ENCODE peak calls at places on chromosomes 7 and 10, in eight cellular contexts. O is neuronal stem cell; P is aorta; Q is left ventricle myocardium inferior; R is H1; Z is naive thymus-derived CD4-positive, alpha-beta T cell; X is fibroblast of lung; A is cardiac muscle cell. I is an unnamed sample. For H3K4me1, the result is how much of the 10 kb centered on the place peaks cover.

GRCh38 chr10:11824825-11825224 is 1.7 kb downstream of the PROSER2 start:
- DNase-seq in Z (no peak), P (no peak), A (no peak), Q (no peak), O (no peak), X (peak), R (no peak), I (no peak)

GRCh38 chr10:60914676-60915075 is 29.3 kb downstream of the RHOBTB1 start:
- DNase-seq in R (no peak), Z (no peak), X (peak), P (peak), A (no peak), O (no peak), Q (no peak), I (no peak)

GRCh38 chr10:59027975-59028640 is 148.3 kb upstream of the PHYHIPL start:
- DNase-seq in R (no peak), X (peak), O (no peak), P (no peak), Q (no peak), Z (no peak), A (no peak), I (no peak)

GRCh38 chr7:105127179-105127578 is 113.2 kb downstream of the KMT2E start:
- DNase-seq in P (no peak), A (no peak), Z (no peak), X (peak), O (no peak), Q (no peak), R (no peak), I (no peak)

GRCh38 chr10:46558411-46559185 is 2.1 kb upstream of the GPRIN2 start:
- DNase-seq in Z (no peak), A (no peak), R (peak), Q (no peak), O (no peak), P (peak), X (no peak), I (peak)

GRCh38 chr10:100978896-100979185 is 8.5 kb downstream of the MRPL43 start:
- DNase-seq in A (no peak), O (no peak), P (peak), R (peak), Z (no peak), Q (no peak), X (no peak), I (no peak)

GRCh38 chr7:37999673-38000072 is 79.2 kb downstream of the EPDR1 start:
- DNase-seq in P (no peak), Z (no peak), R (no peak), O (no peak), A (no peak), Q (no peak), X (peak), I (no peak)

GRCh38 chr7:143323650-143324049 is 7.7 kb downstream of the CLCN1 start:
- DNase-seq in Q (no peak), P (no peak), X (no peak), A (no peak), O (no peak), R (no peak), Z (no peak), I (no peak)

GRCh38 chr10:2851544-2851943 is 215.8 kb upstream of the PFKP start:
- DNase-seq in X (no peak), A (no peak), P (no peak), R (no peak), O (no peak), Z (no peak), Q (no peak), I (no peak)

GRCh38 chr7:105637755-105638154 is 56.5 kb upstream of the EFCAB10 start:
- DNase-seq in Q (no peak), X (no peak), R (no peak), P (no peak), A (no peak), O (no peak), Z (no peak), I (no peak)

GRCh38 chr7:156051884-156052283 is 239.6 kb upstream of the SHH start:
- DNase-seq in A (no peak), Z (no peak), Q (no peak), O (no peak), R (no peak), X (no peak), P (no peak), I (no peak)

GRCh38 chr10:11835704-11836103 is 12.5 kb downstream of the PROSER2 start:
- DNase-seq in Z (no peak), R (no peak), A (no peak), O (no peak), Q (no peak), P (no peak), X (no peak), I (no peak)

GRCh38 chr7:3559178-3559765 is 258.2 kb downstream of the SDK1 start:
- DNase-seq in A (no peak), R (no peak), Z (peak), Q (no peak), O (no peak), P (no peak), X (peak), I (no peak)

GRCh38 chr7:66356277-66356721 is 151.2 kb downstream of the TPST1 start:
- DNase-seq in Z (no peak), X (peak), P (no peak), Q (no peak), R (no peak), O (no peak), A (no peak), I (no peak)

GRCh38 chr10:27364028-27364427 is 123.4 kb upstream of the ACBD5 start:
- DNase-seq in X (no peak), A (no peak), R (no peak), P (no peak), O (no peak), Z (no peak), Q (no peak), I (peak)

GRCh38 chr7:44978511-44979366 is at the start of gene MYO1G:
- DNase-seq in R (peak), Q (peak), X (no peak), O (no peak), A (no peak), Z (peak), P (peak), I (peak)

GRCh38 chr10:83539528-83540308 is 599.6 kb upstream of the GHITM start:
- DNase-seq in X (peak), A (no peak), R (no peak), P (peak), Q (peak), Z (no peak), O (no peak), I (no peak)

GRCh38 chr10:78424721-78425120 is 391.1 kb downstream of the RPS24 start:
- DNase-seq in Z (no peak), A (peak), P (no peak), R (no peak), X (no peak), Q (no peak), O (no peak), I (no peak)

GRCh38 chr7:636396-636795 is 90.1 kb upstream of the DNAAF5 start:
- DNase-seq in Q (no peak), A (peak), O (no peak), R (no peak), X (peak), P (peak), Z (peak), I (peak)

GRCh38 chr7:113730309-113730955 is 188.4 kb downstream of the PPP1R3A start:
- DNase-seq in Z (no peak), Q (no peak), O (no peak), X (peak), R (no peak), P (no peak), A (no peak), I (no peak)

GRCh38 chr7:25720427-25720826 is 431.6 kb upstream of the NFE2L3 start:
- DNase-seq in A (no peak), O (no peak), Q (no peak), X (no peak), Z (no peak), R (no peak), P (no peak), I (no peak)

GRCh38 chr10:86226016-86226415 is 140.6 kb downstream of the GRID1 start:
- DNase-seq in A (no peak), O (no peak), R (no peak), Z (no peak), X (no peak), Q (no peak), P (no peak), I (no peak)

DNA sequence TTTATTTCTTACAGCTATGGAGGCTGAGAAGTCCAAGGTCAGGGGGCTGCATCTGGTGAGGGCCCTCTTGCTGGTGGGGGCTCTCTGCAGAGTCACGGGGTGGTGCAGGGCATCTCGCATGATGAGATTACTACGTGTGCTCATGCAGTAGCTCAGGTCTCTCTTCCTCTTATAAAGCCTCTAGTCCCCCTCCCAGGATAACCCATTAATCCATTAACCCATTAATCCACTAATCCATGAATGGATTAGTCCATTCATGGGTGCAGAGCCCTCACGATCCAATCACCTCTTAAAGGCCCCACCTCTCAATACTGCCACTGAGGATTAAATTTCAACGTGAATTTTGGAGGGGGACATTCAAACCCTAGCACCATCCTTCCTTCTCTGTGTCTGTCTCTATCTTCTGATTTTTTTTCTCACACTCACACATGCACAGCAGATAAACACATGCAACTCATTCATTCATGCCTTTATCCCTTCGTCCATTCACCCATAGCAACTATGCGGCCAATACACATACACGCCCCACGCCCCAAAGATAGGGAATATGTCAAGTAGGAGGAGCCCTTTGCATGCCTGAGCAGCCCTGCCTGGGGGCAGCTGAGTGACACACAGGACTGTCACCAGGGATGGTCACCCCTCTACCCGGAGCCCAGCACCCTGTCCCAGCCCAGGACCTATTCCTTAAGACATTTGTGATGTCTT is 86.5 kb downstream of the C10orf105 start:
- DNase-seq in P (no peak), R (no peak), X (no peak), Q (no peak), Z (no peak), O (no peak), A (no peak), I (no peak)
- H3K27ac ChIP-seq in P (no peak), R (no peak), X (no peak), Q (no peak), Z (no peak), O (no peak), A (no peak), I (no peak)

GRCh38 chr10:17444062-17444714 is 10.2 kb downstream of the ST8SIA6 start:
- DNase-seq in X (peak), R (no peak), Z (no peak), O (no peak), P (no peak), A (no peak), Q (no peak), I (no peak)
- H3K4me3 ChIP-seq in X (no peak), R (no peak), Z (peak), O (no peak), P (no peak), A (no peak), Q (peak), I (no peak)

GRCh38 chr10:62059424-62059913 is 158.0 kb downstream of the ARID5B start:
- DNase-seq in R (no peak), X (no peak), Q (no peak), O (no peak), P (no peak), Z (no peak), A (no peak), I (no peak)
- H3K4me1 ChIP-seq in R (under half), X (under half), Q (half or more), O (under half), P (under half), Z (under half), A (under half), I (under half)

GRCh38 chr10:5897504-5897903 is 7.5 kb downstream of the FBH1 start:
- DNase-seq in A (no peak), R (no peak), Q (no peak), X (no peak), O (no peak), P (no peak), Z (no peak), I (no peak)
- H3K27ac ChIP-seq in A (peak), R (no peak), Q (peak), X (no peak), O (no peak), P (no peak), Z (no peak), I (no peak)

I was measured in pancreas.